ENCODE peak calls at places on chromosome 22, in seven cellular contexts. One of them, this sample, is unnamed.

GRCh38 chr22:19086944-19087343 is 35.3 kb downstream of the DGCR2 start:
- DNase-seq in HS-5: no peak
- DNase-seq in iris pigment epithelial cell: peak; percentile 73
- DNase-seq in ecto neural progenitor cell: no peak
- DNase-seq in fibroblast of lung: peak; percentile 69
- DNase-seq in kidney glomerular epithelial cell: peak; percentile 8
- DNase-seq in non-pigmented ciliary epithelial cell: no peak
- DNase-seq in this sample: no peak

GRCh38 chr22:38963872-38964271 is 6.5 kb downstream of the APOBEC3A start:
- DNase-seq in HS-5: no peak
- DNase-seq in iris pigment epithelial cell: no peak
- DNase-seq in ecto neural progenitor cell: no peak
- DNase-seq in fibroblast of lung: no peak
- DNase-seq in kidney glomerular epithelial cell: no peak
- DNase-seq in non-pigmented ciliary epithelial cell: no peak
- DNase-seq in this sample: no peak

GRCh38 chr22:19734837-19735382 is 11.6 kb downstream of the GP1BB start:
- DNase-seq in HS-5: no peak
- DNase-seq in iris pigment epithelial cell: no peak
- DNase-seq in ecto neural progenitor cell: no peak
- DNase-seq in fibroblast of lung: no peak
- DNase-seq in kidney glomerular epithelial cell: no peak
- DNase-seq in non-pigmented ciliary epithelial cell: no peak
- DNase-seq in this sample: no peak

GRCh38 chr22:31821572-31821971 is 67.8 kb downstream of the DEPDC5 start:
- DNase-seq in HS-5: no peak
- DNase-seq in iris pigment epithelial cell: no peak
- DNase-seq in ecto neural progenitor cell: no peak
- DNase-seq in fibroblast of lung: no peak
- DNase-seq in kidney glomerular epithelial cell: no peak
- DNase-seq in non-pigmented ciliary epithelial cell: no peak
- DNase-seq in this sample: no peak

GRCh38 chr22:37669586-37669985 is 5.8 kb upstream of the LGALS1 start:
- DNase-seq in HS-5: no peak
- DNase-seq in iris pigment epithelial cell: no peak
- DNase-seq in ecto neural progenitor cell: no peak
- DNase-seq in fibroblast of lung: peak; percentile 73
- DNase-seq in kidney glomerular epithelial cell: no peak
- DNase-seq in non-pigmented ciliary epithelial cell: no peak
- DNase-seq in this sample: no peak

GRCh38 chr22:46087816-46088277 is 62.5 kb upstream of the PPARA start:
- DNase-seq in HS-5: no peak
- DNase-seq in iris pigment epithelial cell: peak; percentile 85
- DNase-seq in ecto neural progenitor cell: peak; percentile 77
- DNase-seq in fibroblast of lung: peak; percentile 94
- DNase-seq in kidney glomerular epithelial cell: peak; percentile 23
- DNase-seq in non-pigmented ciliary epithelial cell: no peak
- DNase-seq in this sample: no peak

GRCh38 chr22:30190619-30191018 is 55.9 kb downstream of the LIF start:
- DNase-seq in HS-5: no peak
- DNase-seq in iris pigment epithelial cell: no peak
- DNase-seq in ecto neural progenitor cell: no peak
- DNase-seq in fibroblast of lung: no peak
- DNase-seq in kidney glomerular epithelial cell: no peak
- DNase-seq in non-pigmented ciliary epithelial cell: no peak
- DNase-seq in this sample: no peak

GRCh38 chr22:28911777-28912669 is 28.7 kb downstream of the ZNRF3 start:
- DNase-seq in HS-5: no peak
- DNase-seq in iris pigment epithelial cell: peak; percentile 45
- DNase-seq in ecto neural progenitor cell: no peak
- DNase-seq in fibroblast of lung: peak; percentile 59
- DNase-seq in kidney glomerular epithelial cell: no peak
- DNase-seq in non-pigmented ciliary epithelial cell: no peak
- DNase-seq in this sample: no peak

GRCh38 chr22:19896665-19897355 is 42.1 kb upstream of the GNB1L start:
- DNase-seq in HS-5: no peak
- DNase-seq in iris pigment epithelial cell: no peak
- DNase-seq in ecto neural progenitor cell: no peak
- DNase-seq in fibroblast of lung: no peak
- DNase-seq in kidney glomerular epithelial cell: peak; percentile 5
- DNase-seq in non-pigmented ciliary epithelial cell: no peak
- DNase-seq in this sample: no peak

GRCh38 chr22:44341431-44342346 is 28.9 kb upstream of the SHISAL1 start:
- DNase-seq in HS-5: no peak
- DNase-seq in iris pigment epithelial cell: peak; percentile 21
- DNase-seq in ecto neural progenitor cell: peak; percentile 80
- DNase-seq in fibroblast of lung: peak; percentile 60
- DNase-seq in kidney glomerular epithelial cell: no peak
- DNase-seq in non-pigmented ciliary epithelial cell: no peak
- DNase-seq in this sample: no peak

GRCh38 chr22:47366026-47366767 is 603.7 kb downstream of the TBC1D22A start:
- DNase-seq in HS-5: no peak
- DNase-seq in iris pigment epithelial cell: no peak
- DNase-seq in ecto neural progenitor cell: no peak
- DNase-seq in fibroblast of lung: no peak
- DNase-seq in kidney glomerular epithelial cell: no peak
- DNase-seq in non-pigmented ciliary epithelial cell: no peak
- DNase-seq in this sample: no peak

GRCh38 chr22:49214976-49215375 is 612.7 kb downstream of the BRD1 start:
- DNase-seq in HS-5: no peak
- DNase-seq in iris pigment epithelial cell: no peak
- DNase-seq in ecto neural progenitor cell: peak; percentile 32
- DNase-seq in fibroblast of lung: no peak
- DNase-seq in kidney glomerular epithelial cell: no peak
- DNase-seq in non-pigmented ciliary epithelial cell: no peak
- DNase-seq in this sample: no peak

GRCh38 chr22:44554411-44554810 is 56.4 kb upstream of the RTL6 start:
- DNase-seq in HS-5: no peak
- DNase-seq in iris pigment epithelial cell: no peak
- DNase-seq in ecto neural progenitor cell: peak; percentile 24
- DNase-seq in fibroblast of lung: no peak
- DNase-seq in kidney glomerular epithelial cell: no peak
- DNase-seq in non-pigmented ciliary epithelial cell: no peak
- DNase-seq in this sample: no peak

GRCh38 chr22:31753005-31753633 is 700 bp upstream of the DEPDC5 start:
- DNase-seq in HS-5: no peak
- DNase-seq in iris pigment epithelial cell: no peak
- DNase-seq in ecto neural progenitor cell: peak; percentile 85
- DNase-seq in fibroblast of lung: no peak
- DNase-seq in kidney glomerular epithelial cell: no peak
- DNase-seq in non-pigmented ciliary epithelial cell: no peak
- DNase-seq in this sample: no peak

GRCh38 chr22:37051629-37052385 is at the start of gene KCTD17:
- DNase-seq in HS-5: no peak
- DNase-seq in iris pigment epithelial cell: peak; percentile 73
- DNase-seq in ecto neural progenitor cell: peak; percentile 80
- DNase-seq in fibroblast of lung: peak; percentile 68
- DNase-seq in kidney glomerular epithelial cell: peak; percentile 34
- DNase-seq in non-pigmented ciliary epithelial cell: no peak
- DNase-seq in this sample: peak; percentile 59

GRCh38 chr22:22485524-22485923 is 23.0 kb downstream of the ZNF280B start:
- DNase-seq in HS-5: no peak
- DNase-seq in iris pigment epithelial cell: no peak
- DNase-seq in ecto neural progenitor cell: no peak
- DNase-seq in fibroblast of lung: no peak
- DNase-seq in kidney glomerular epithelial cell: no peak
- DNase-seq in non-pigmented ciliary epithelial cell: no peak
- DNase-seq in this sample: no peak

GRCh38 chr22:35178446-35178845 is 78.8 kb upstream of the HMGXB4 start:
- DNase-seq in HS-5: no peak
- DNase-seq in iris pigment epithelial cell: no peak
- DNase-seq in ecto neural progenitor cell: no peak
- DNase-seq in fibroblast of lung: no peak
- DNase-seq in kidney glomerular epithelial cell: no peak
- DNase-seq in non-pigmented ciliary epithelial cell: no peak
- DNase-seq in this sample: no peak

GRCh38 chr22:41401781-41402648 is 20.3 kb downstream of the TEF start:
- DNase-seq in HS-5: peak; percentile 58
- DNase-seq in iris pigment epithelial cell: peak; percentile 40
- DNase-seq in ecto neural progenitor cell: no peak
- DNase-seq in fibroblast of lung: peak; percentile 35
- DNase-seq in kidney glomerular epithelial cell: peak; percentile 69
- DNase-seq in non-pigmented ciliary epithelial cell: no peak
- DNase-seq in this sample: no peak

GRCh38 chr22:17985606-17986005 is 38.8 kb downstream of the MICAL3 start:
- DNase-seq in HS-5: no peak
- DNase-seq in iris pigment epithelial cell: no peak
- DNase-seq in ecto neural progenitor cell: no peak
- DNase-seq in fibroblast of lung: no peak
- DNase-seq in kidney glomerular epithelial cell: no peak
- DNase-seq in non-pigmented ciliary epithelial cell: no peak
- DNase-seq in this sample: no peak

GRCh38 chr22:23119492-23120414 is 22.0 kb downstream of the RSPH14 start:
- DNase-seq in HS-5: no peak
- DNase-seq in iris pigment epithelial cell: no peak
- DNase-seq in ecto neural progenitor cell: no peak
- DNase-seq in fibroblast of lung: no peak
- DNase-seq in kidney glomerular epithelial cell: no peak
- DNase-seq in non-pigmented ciliary epithelial cell: no peak
- DNase-seq in this sample: no peak

GRCh38 chr22:37266581-37267127 is 15.7 kb upstream of the CYTH4 start:
- DNase-seq in HS-5: no peak
- DNase-seq in iris pigment epithelial cell: no peak
- DNase-seq in ecto neural progenitor cell: no peak
- DNase-seq in fibroblast of lung: no peak
- DNase-seq in kidney glomerular epithelial cell: no peak
- DNase-seq in non-pigmented ciliary epithelial cell: no peak
- DNase-seq in this sample: no peak

GRCh38 chr22:43529461-43529860 is 117.6 kb downstream of the MPPED1 start:
- DNase-seq in HS-5: no peak
- DNase-seq in iris pigment epithelial cell: no peak
- DNase-seq in ecto neural progenitor cell: no peak
- DNase-seq in fibroblast of lung: no peak
- DNase-seq in kidney glomerular epithelial cell: no peak
- DNase-seq in non-pigmented ciliary epithelial cell: no peak
- DNase-seq in this sample: no peak

GRCh38 chr22:45647532-45648225 is 24.0 kb upstream of the ATXN10 start:
- DNase-seq in HS-5: no peak
- DNase-seq in iris pigment epithelial cell: no peak
- DNase-seq in ecto neural progenitor cell: no peak
- DNase-seq in fibroblast of lung: no peak
- DNase-seq in kidney glomerular epithelial cell: no peak
- DNase-seq in non-pigmented ciliary epithelial cell: no peak
- DNase-seq in this sample: no peak

GRCh38 chr22:42431401-42432019 is 693 bp downstream of the NFAM1 start:
- DNase-seq in HS-5: no peak
- DNase-seq in iris pigment epithelial cell: no peak
- DNase-seq in ecto neural progenitor cell: no peak
- DNase-seq in fibroblast of lung: no peak
- DNase-seq in kidney glomerular epithelial cell: no peak
- DNase-seq in non-pigmented ciliary epithelial cell: no peak
- DNase-seq in this sample: no peak

GRCh38 chr22:24819941-24820461 is 14.0 kb downstream of the SGSM1 start:
- DNase-seq in HS-5: no peak
- DNase-seq in iris pigment epithelial cell: no peak
- DNase-seq in ecto neural progenitor cell: no peak
- DNase-seq in fibroblast of lung: no peak
- DNase-seq in kidney glomerular epithelial cell: no peak
- DNase-seq in non-pigmented ciliary epithelial cell: no peak
- DNase-seq in this sample: no peak

GRCh38 chr22:32325416-32325801 is 32.3 kb upstream of the RFPL3 start:
- DNase-seq in HS-5: no peak
- DNase-seq in iris pigment epithelial cell: no peak
- DNase-seq in ecto neural progenitor cell: peak; percentile 41
- DNase-seq in fibroblast of lung: no peak
- DNase-seq in kidney glomerular epithelial cell: no peak
- DNase-seq in non-pigmented ciliary epithelial cell: no peak
- DNase-seq in this sample: no peak

GRCh38 chr22:44685384-44686056 is 16.5 kb upstream of the PRR5 start:
- DNase-seq in HS-5: no peak
- DNase-seq in iris pigment epithelial cell: peak; percentile 68
- DNase-seq in ecto neural progenitor cell: peak; percentile 78
- DNase-seq in fibroblast of lung: peak; percentile 60
- DNase-seq in kidney glomerular epithelial cell: no peak
- DNase-seq in non-pigmented ciliary epithelial cell: no peak
- DNase-seq in this sample: peak; percentile 81

GRCh38 chr22:47621253-47621652 is 858.8 kb downstream of the TBC1D22A start:
- DNase-seq in HS-5: no peak
- DNase-seq in iris pigment epithelial cell: no peak
- DNase-seq in ecto neural progenitor cell: peak; percentile 17
- DNase-seq in fibroblast of lung: no peak
- DNase-seq in kidney glomerular epithelial cell: no peak
- DNase-seq in non-pigmented ciliary epithelial cell: no peak
- DNase-seq in this sample: no peak

GRCh38 chr22:42655693-42656092 is 6.5 kb upstream of the CYB5R3 start:
- DNase-seq in HS-5: no peak
- DNase-seq in iris pigment epithelial cell: no peak
- DNase-seq in ecto neural progenitor cell: no peak
- DNase-seq in fibroblast of lung: no peak
- DNase-seq in kidney glomerular epithelial cell: no peak
- DNase-seq in non-pigmented ciliary epithelial cell: no peak
- DNase-seq in this sample: no peak

GRCh38 chr22:20422271-20422958 is 15.2 kb downstream of the SCARF2 start:
- DNase-seq in HS-5: no peak
- DNase-seq in iris pigment epithelial cell: no peak
- DNase-seq in ecto neural progenitor cell: no peak
- DNase-seq in fibroblast of lung: peak; percentile 66
- DNase-seq in kidney glomerular epithelial cell: no peak
- DNase-seq in non-pigmented ciliary epithelial cell: no peak
- DNase-seq in this sample: peak; percentile 79

GRCh38 chr22:36702832-36703210 is 731 bp downstream of the CACNG2 start:
- DNase-seq in HS-5: no peak
- DNase-seq in iris pigment epithelial cell: no peak
- DNase-seq in ecto neural progenitor cell: no peak
- DNase-seq in fibroblast of lung: no peak
- DNase-seq in kidney glomerular epithelial cell: no peak
- DNase-seq in non-pigmented ciliary epithelial cell: no peak
- DNase-seq in this sample: no peak

GRCh38 chr22:25582946-25583345 is 18.5 kb downstream of the GRK3 start:
- DNase-seq in HS-5: peak; percentile 30
- DNase-seq in iris pigment epithelial cell: peak; percentile 19
- DNase-seq in ecto neural progenitor cell: no peak
- DNase-seq in fibroblast of lung: peak; percentile 67
- DNase-seq in kidney glomerular epithelial cell: no peak
- DNase-seq in non-pigmented ciliary epithelial cell: no peak
- DNase-seq in this sample: no peak

GRCh38 chr22:33213383-33214075 is 155.3 kb upstream of the SYN3 start:
- DNase-seq in HS-5: no peak
- DNase-seq in iris pigment epithelial cell: no peak
- DNase-seq in ecto neural progenitor cell: no peak
- DNase-seq in fibroblast of lung: no peak
- DNase-seq in kidney glomerular epithelial cell: no peak
- DNase-seq in non-pigmented ciliary epithelial cell: no peak
- DNase-seq in this sample: no peak

GRCh38 chr22:29692327-29692640 is 27.5 kb upstream of the CABP7 start:
- DNase-seq in HS-5: no peak
- DNase-seq in iris pigment epithelial cell: no peak
- DNase-seq in ecto neural progenitor cell: no peak
- DNase-seq in fibroblast of lung: no peak
- DNase-seq in kidney glomerular epithelial cell: no peak
- DNase-seq in non-pigmented ciliary epithelial cell: no peak
- DNase-seq in this sample: no peak

GRCh38 chr22:48940988-48941902 is 886.4 kb downstream of the BRD1 start:
- DNase-seq in HS-5: no peak
- DNase-seq in iris pigment epithelial cell: no peak
- DNase-seq in ecto neural progenitor cell: no peak
- DNase-seq in fibroblast of lung: no peak
- DNase-seq in kidney glomerular epithelial cell: no peak
- DNase-seq in non-pigmented ciliary epithelial cell: no peak
- DNase-seq in this sample: no peak

GRCh38 chr22:19407649-19408606 is 23.6 kb downstream of the HIRA start:
- DNase-seq in HS-5: no peak
- DNase-seq in iris pigment epithelial cell: peak; percentile 51
- DNase-seq in ecto neural progenitor cell: no peak
- DNase-seq in fibroblast of lung: peak; percentile 17
- DNase-seq in kidney glomerular epithelial cell: no peak
- DNase-seq in non-pigmented ciliary epithelial cell: no peak
- DNase-seq in this sample: no peak

GRCh38 chr22:43004362-43005035 is 10.4 kb downstream of the PACSIN2 start:
- DNase-seq in HS-5: no peak
- DNase-seq in iris pigment epithelial cell: no peak
- DNase-seq in ecto neural progenitor cell: no peak
- DNase-seq in fibroblast of lung: peak; percentile 81
- DNase-seq in kidney glomerular epithelial cell: no peak
- DNase-seq in non-pigmented ciliary epithelial cell: no peak
- DNase-seq in this sample: no peak

GRCh38 chr22:49705216-49705600 is 122.5 kb downstream of the BRD1 start:
- DNase-seq in HS-5: no peak
- DNase-seq in iris pigment epithelial cell: no peak
- DNase-seq in ecto neural progenitor cell: no peak
- DNase-seq in fibroblast of lung: no peak
- DNase-seq in kidney glomerular epithelial cell: no peak
- DNase-seq in non-pigmented ciliary epithelial cell: no peak
- DNase-seq in this sample: no peak

This sample was measured in GDM1.